ENCODE peak calls at places on chromosomes 7 and 10, in seven cellular contexts. C is AG10803, H is lower leg skin, Q is endothelial cell of umbilical vein, A is left ventricle myocardium inferior, S is mammary epithelial cell, N is tibial nerve. R is an unnamed sample.

GRCh38 chr7:156034397-156034796 is 222.1 kb upstream of the SHH start:
- DNase-seq in C (no peak), H (no peak), Q (no peak), A (no peak), S (no peak), N (no peak), R (no peak)

GRCh38 chr10:32357056-32357735 is 10.2 kb upstream of the EPC1 start:
- DNase-seq in C (no peak), H (no peak), Q (no peak), A (no peak), S (no peak), N (no peak), R (no peak)

GRCh38 chr7:2927592-2927991 is 83.5 kb upstream of the GNA12 start:
- DNase-seq in C (no peak), H (peak), Q (no peak), A (peak), S (no peak), N (no peak), R (no peak)

GRCh38 chr10:132307823-132308587 is at the start of gene STK32C:
- DNase-seq in C (peak), H (peak), Q (peak), A (peak), S (peak), N (peak), R (peak)

GRCh38 chr10:4515711-4516110 is 310.3 kb upstream of the AKR1E2 start:
- DNase-seq in C (no peak), H (no peak), Q (no peak), A (no peak), S (no peak), N (no peak), R (no peak)

GRCh38 chr10:133318494-133319127 is 9.9 kb downstream of the ZNF511 start:
- DNase-seq in C (peak), H (peak), Q (peak), A (peak), S (peak), N (no peak), R (peak)

GRCh38 chr7:17038160-17038782 is 156.5 kb upstream of the AGR3 start:
- DNase-seq in C (no peak), H (no peak), Q (no peak), A (no peak), S (no peak), N (no peak), R (no peak)

GRCh38 chr10:23384364-23384763 is 39.8 kb upstream of the C10orf67 start:
- DNase-seq in C (peak), H (no peak), Q (no peak), A (no peak), S (peak), N (no peak), R (no peak)

GRCh38 chr7:102864958-102865357 is 47.8 kb upstream of the LRRC17 start:
- DNase-seq in C (no peak), H (no peak), Q (no peak), A (no peak), S (no peak), N (no peak), R (no peak)

GRCh38 chr7:129841465-129841864 is 111.3 kb downstream of the UBE2H start:
- DNase-seq in C (no peak), H (no peak), Q (no peak), A (no peak), S (no peak), N (no peak), R (no peak)

GRCh38 chr7:12719978-12720377 is 32.5 kb downstream of the ARL4A start:
- DNase-seq in C (no peak), H (no peak), Q (peak), A (no peak), S (no peak), N (no peak), R (no peak)

GRCh38 chr10:6239213-6239991 is 36.7 kb downstream of the PFKFB3 start:
- DNase-seq in C (peak), H (peak), Q (peak), A (no peak), S (peak), N (no peak), R (peak)

GRCh38 chr10:123561145-123561448 is 105.1 kb upstream of the GPR26 start:
- DNase-seq in C (no peak), H (no peak), Q (no peak), A (no peak), S (no peak), N (no peak), R (no peak)

GRCh38 chr7:54333952-54334351 is 208.2 kb upstream of the VSTM2A start:
- DNase-seq in C (no peak), H (no peak), Q (no peak), A (no peak), S (no peak), N (no peak), R (no peak)

DNA sequence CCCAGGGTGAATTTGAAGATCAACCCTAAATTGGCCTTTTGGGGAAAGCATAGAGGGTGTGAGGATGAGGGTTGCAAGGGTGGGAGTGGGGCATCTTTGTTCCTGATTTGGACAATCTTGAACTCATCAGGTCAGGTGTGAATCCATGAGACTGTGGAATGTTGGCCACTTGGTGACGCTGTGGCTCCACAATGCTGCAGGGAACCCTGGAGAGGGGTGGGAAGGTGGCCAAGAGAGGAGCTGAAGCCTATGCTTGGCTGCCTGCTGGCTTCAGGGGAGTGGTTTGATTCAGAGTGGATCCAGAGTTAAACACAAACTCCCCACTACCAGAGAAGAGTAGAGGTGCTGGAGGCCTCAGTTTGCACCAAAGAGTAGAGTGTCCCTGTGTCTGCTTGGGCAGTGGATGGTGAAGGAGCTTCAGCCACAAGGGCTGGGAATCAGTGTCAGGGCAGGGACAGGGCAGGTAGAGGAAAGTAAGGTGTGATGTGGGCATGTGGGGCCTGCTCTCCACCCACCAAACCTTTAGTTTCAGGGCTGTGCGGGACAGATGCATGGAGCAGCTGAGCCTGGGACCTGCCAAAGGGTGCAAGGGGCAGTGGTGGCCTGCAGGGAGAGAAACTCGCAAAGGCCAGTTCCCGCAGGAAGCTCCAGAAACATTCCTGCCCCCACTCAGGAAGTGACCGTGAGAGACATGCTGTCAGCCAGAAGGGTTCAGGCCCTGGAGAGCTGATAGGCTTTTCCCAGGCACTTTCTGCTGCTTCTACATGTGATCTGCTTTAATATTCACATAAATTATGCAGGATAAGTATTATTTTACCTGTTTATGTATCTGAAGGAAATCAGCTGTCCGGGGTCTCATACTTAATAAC is 81.0 kb upstream of the PRSS58 start:
- DNase-seq in C (no peak), H (no peak), Q (no peak), A (no peak), S (no peak), N (peak), R (no peak)
- TF ChIP-seq CTCF in C (no peak), H (no peak), Q (no peak), A (no peak), S (peak), N (peak), R (no peak)

GRCh38 chr10:80496555-80497172 is 41.0 kb upstream of the SH2D4B start:
- DNase-seq in C (no peak), H (no peak), Q (no peak), A (no peak), S (no peak), N (no peak), R (no peak)

GRCh38 chr10:80500572-80501380 is 36.9 kb upstream of the SH2D4B start:
- DNase-seq in C (no peak), H (peak), Q (no peak), A (peak), S (no peak), N (peak), R (no peak)

GRCh38 chr10:80498039-80498832 is 39.5 kb upstream of the SH2D4B start:
- DNase-seq in C (no peak), H (no peak), Q (peak), A (no peak), S (no peak), N (no peak), R (no peak)

GRCh38 chr10:80497187-80498038 is 40.3 kb upstream of the SH2D4B start:
- DNase-seq in C (peak), H (peak), Q (peak), A (peak), S (peak), N (no peak), R (peak)

GRCh38 chr10:80498833-80499671 is 38.6 kb upstream of the SH2D4B start:
- DNase-seq in C (peak), H (peak), Q (peak), A (peak), S (peak), N (peak), R (peak)
- H3K4me3 ChIP-seq in C (no peak), H (no peak), Q (no peak), A (peak), S (no peak), N (no peak), R (peak)

DNA sequence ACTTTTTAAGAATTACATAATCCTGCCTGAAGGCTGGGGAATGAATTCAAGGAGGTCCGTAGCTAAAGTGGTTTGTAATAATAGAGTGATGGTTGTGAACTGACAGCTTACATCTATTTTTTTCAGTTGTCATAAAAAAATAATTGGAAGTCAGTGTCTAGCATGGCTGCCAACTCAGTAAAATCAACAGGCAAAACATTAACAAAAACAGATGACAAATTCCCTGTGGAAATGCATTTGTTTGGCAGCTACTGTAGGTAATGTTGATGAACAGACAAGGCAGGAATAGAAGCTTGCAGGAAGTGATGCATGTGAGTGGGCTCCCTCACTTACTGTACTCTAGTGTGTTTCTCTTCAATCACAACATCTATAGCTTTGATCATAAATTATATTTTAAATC is 766.0 kb upstream of the POT1 start:
- DNase-seq in C (no peak), H (no peak), Q (no peak), A (no peak), S (no peak), N (no peak), R (no peak)
- TF ChIP-seq CTCF in C (no peak), H (no peak), Q (no peak), A (no peak), S (no peak), N (no peak), R (no peak)

GRCh38 chr10:101451589-101452190 is 97.7 kb downstream of the BTRC start:
- DNase-seq in C (no peak), H (no peak), Q (no peak), A (no peak), S (no peak), N (no peak), R (no peak)

GRCh38 chr10:101453318-101453717 is 99.4 kb downstream of the BTRC start:
- DNase-seq in C (peak), H (no peak), Q (no peak), A (no peak), S (no peak), N (no peak), R (peak)

GRCh38 chr10:101450277-101451080 is 96.5 kb downstream of the BTRC start:
- DNase-seq in C (no peak), H (no peak), Q (no peak), A (no peak), S (no peak), N (no peak), R (no peak)

GRCh38 chr10:101453791-101454718 is 100.1 kb downstream of the BTRC start:
- DNase-seq in C (no peak), H (no peak), Q (no peak), A (no peak), S (peak), N (no peak), R (no peak)

DNA sequence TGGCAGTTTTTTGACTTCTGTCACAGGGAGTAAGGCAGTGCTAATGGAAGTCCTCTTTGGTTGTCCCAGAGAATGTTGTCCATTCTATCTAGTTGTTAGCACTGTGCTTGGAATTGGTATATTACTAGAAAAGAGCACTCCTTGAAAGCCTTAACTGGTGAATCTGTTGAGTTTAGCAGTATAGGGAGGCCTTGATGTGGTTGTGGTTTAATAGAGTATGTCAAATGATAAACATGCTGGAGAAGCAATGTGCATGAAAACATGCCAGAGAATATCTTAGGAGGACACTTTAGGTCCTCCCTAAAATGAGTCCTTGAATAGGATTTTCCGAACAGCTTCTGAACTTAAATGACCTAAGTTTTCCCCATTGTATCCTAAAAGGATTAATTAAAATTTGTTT is 98.6 kb downstream of the BTRC start:
- DNase-seq in C (no peak), H (no peak), Q (no peak), A (no peak), S (no peak), N (no peak), R (no peak)
- H3K4me3 ChIP-seq in C (no peak), H (no peak), Q (no peak), A (no peak), S (no peak), N (no peak), R (no peak)

GRCh38 chr10:122298598-122299301 is 27.7 kb downstream of the BTBD16 start:
- DNase-seq in C (peak), H (peak), Q (peak), A (peak), S (peak), N (peak), R (peak)
- TF ChIP-seq CTCF in C (peak), H (no peak), Q (peak), A (peak), S (peak), N (peak), R (peak)

DNA sequence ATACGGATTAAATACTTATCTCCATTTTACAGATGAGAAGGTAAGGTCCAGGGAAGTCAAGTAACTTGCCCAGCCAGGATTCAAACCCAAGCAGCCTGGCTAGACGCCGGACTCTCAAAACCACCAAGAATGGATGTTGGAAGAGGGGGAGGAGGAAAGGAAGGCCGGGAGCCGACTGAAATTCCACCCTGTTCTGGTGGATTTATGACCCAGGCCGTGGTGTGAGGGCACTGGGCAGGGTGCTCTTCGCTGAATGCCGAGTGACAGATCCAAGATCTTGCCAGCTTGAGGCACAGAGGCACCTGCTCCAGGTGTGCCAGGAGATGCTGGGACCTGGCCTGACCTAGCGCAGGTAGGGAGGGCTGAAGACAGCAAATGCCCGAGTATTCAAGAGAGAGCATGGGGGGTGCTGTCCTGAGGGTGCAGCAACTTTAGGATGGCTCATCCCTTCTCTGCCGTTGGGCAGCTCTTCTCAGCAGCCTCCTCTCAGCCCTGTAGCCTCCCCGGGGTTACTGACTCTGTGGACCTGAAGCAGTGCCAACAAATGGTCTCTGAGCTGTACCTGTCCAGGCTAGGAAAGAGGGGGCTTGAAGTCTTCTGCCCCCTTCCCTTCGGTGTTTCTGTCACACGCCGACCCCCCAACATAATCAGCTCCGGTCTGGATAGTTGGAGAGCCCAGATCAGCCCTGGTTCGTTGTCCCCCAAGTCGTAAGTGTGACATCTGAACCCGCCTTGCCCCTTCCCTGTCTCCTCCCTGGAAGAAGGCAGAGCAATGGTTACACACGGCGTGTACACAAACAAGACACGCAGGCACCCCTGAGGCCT is 713 bp downstream of the LOXL4 start:
- DNase-seq in C (peak), H (peak), Q (no peak), A (no peak), S (no peak), N (no peak), R (peak)
- H3K4me3 ChIP-seq in C (peak), H (peak), Q (no peak), A (peak), S (no peak), N (peak), R (peak)